ENCODE peak calls at places on chromosomes 2 and 18, in eight cellular contexts. T is NCI-H774, O is T-helper 9 cell, K is NCI-H2171 treated with DMSO at 0.1 percent for 48 hours, F is neural crest cell, V is endothelial cell, Y is cerebellum, R is Calu3. E is an unnamed sample.

GRCh38 chr2:54531558-54531957 is 75.4 kb downstream of the SPTBN1 start:
- DNase-seq in O (no peak), F (no peak), Y (no peak), V (no peak), T (no peak), K (no peak), R (peak), E (no peak)

GRCh38 chr18:9343577-9343976 is 9.0 kb downstream of the TWSG1 start:
- DNase-seq in Y (no peak), T (no peak), K (no peak), R (no peak), F (no peak), O (no peak), V (no peak), E (no peak)

GRCh38 chr18:48845174-48845573 is 105.6 kb downstream of the SMAD7 start:
- DNase-seq in R (no peak), O (no peak), Y (no peak), F (no peak), K (no peak), T (no peak), V (no peak), E (no peak)

GRCh38 chr18:28183418-28184078 is 6.6 kb upstream of the CDH2 start:
- DNase-seq in Y (no peak), K (no peak), F (no peak), V (no peak), R (no peak), T (no peak), O (no peak), E (no peak)

GRCh38 chr2:54634564-54635511 is 88.6 kb upstream of the EML6 start:
- DNase-seq in V (no peak), F (peak), R (peak), O (no peak), T (no peak), Y (no peak), K (no peak), E (no peak)

GRCh38 chr2:50746526-50746925 is 285.4 kb downstream of the NRXN1 start:
- DNase-seq in V (peak), K (peak), F (peak), O (no peak), Y (no peak), R (peak), T (no peak), E (no peak)

GRCh38 chr2:120243211-120243610 is 9.4 kb upstream of the RALB start:
- DNase-seq in V (no peak), F (no peak), R (no peak), O (no peak), Y (no peak), K (no peak), T (no peak), E (no peak)

GRCh38 chr2:17719562-17720371 is 33.8 kb downstream of the SMC6 start:
- DNase-seq in V (no peak), R (no peak), O (no peak), F (no peak), K (peak), Y (peak), T (no peak), E (no peak)

GRCh38 chr2:62287895-62288589 is 92.1 kb downstream of the B3GNT2 start:
- DNase-seq in Y (no peak), F (no peak), V (no peak), T (peak), K (peak), R (peak), O (peak), E (no peak)

GRCh38 chr18:24552218-24552617 is 91.8 kb downstream of the HRH4 start:
- DNase-seq in O (no peak), T (no peak), K (no peak), F (no peak), Y (no peak), V (no peak), R (peak), E (no peak)